ENCODE peak calls at places on chromosome 19, in ten cellular contexts. W, K, N, T, Q, V, S, I, E and M are unnamed samples.

GRCh38 chr19:34926685-34927375 is at the start of gene ZNF30:
- DNase-seq in K (peak), S (peak), I (peak), W (peak), Q (peak), N (peak), T (peak), E (peak), V (peak), M (peak)

GRCh38 chr19:49875801-49876421 is 1.2 kb downstream of the AKT1S1 start:
- DNase-seq in K (peak), W (no peak), S (peak), V (no peak), E (peak), T (peak), I (peak), N (peak), Q (peak), M (peak)

GRCh38 chr19:4310247-4311121 is 6.1 kb downstream of the FSD1 start:
- DNase-seq in K (peak), T (peak), E (no peak), V (no peak), N (no peak), S (no peak), W (no peak), I (no peak), Q (no peak), M (no peak)

GRCh38 chr19:16587031-16588023 is 15.1 kb upstream of the SLC35E1 start:
- DNase-seq in K (no peak), Q (peak), W (no peak), S (no peak), I (peak), V (no peak), T (peak), N (no peak), E (no peak), M (no peak)

GRCh38 chr19:11446652-11447301 is 11.3 kb downstream of the PRKCSH start:
- DNase-seq in N (peak), W (no peak), S (peak), I (peak), E (peak), Q (no peak), V (peak), T (no peak), K (peak), M (no peak)

GRCh38 chr19:48985711-48986110 is 7.4 kb downstream of the GYS1 start:
- DNase-seq in K (no peak), V (no peak), S (no peak), E (no peak), T (no peak), Q (no peak), I (no peak), N (no peak), W (no peak), M (no peak)

GRCh38 chr19:45613926-45614725 is 12.1 kb upstream of the GPR4 start:
- DNase-seq in S (no peak), Q (peak), E (peak), K (no peak), N (no peak), W (peak), V (no peak), I (no peak), T (no peak), M (peak)

GRCh38 chr19:1690570-1691307 is 38.3 kb upstream of the TCF3 start:
- DNase-seq in W (peak), K (no peak), E (peak), T (peak), Q (no peak), S (no peak), I (no peak), V (no peak), N (no peak), M (no peak)

GRCh38 chr19:52307275-52307674 is 10.3 kb downstream of the ZNF480 start:
- DNase-seq in W (no peak), E (peak), N (no peak), T (no peak), K (peak), I (no peak), S (no peak), V (no peak), Q (no peak), M (no peak)

GRCh38 chr19:41646589-41647204 is 19.8 kb upstream of the CEACAM4 start:
- DNase-seq in S (no peak), T (no peak), I (no peak), N (no peak), E (peak), W (peak), V (no peak), K (no peak), Q (no peak), M (no peak)

GRCh38 chr19:48756686-48757085 is 1.4 kb downstream of the FGF21 start:
- DNase-seq in W (no peak), I (no peak), T (no peak), K (no peak), E (no peak), Q (no peak), N (no peak), V (peak), S (no peak), M (no peak)

GRCh38 chr19:30535011-30535410 is 162.8 kb downstream of the ZNF536 start:
- DNase-seq in E (peak), N (no peak), Q (no peak), T (no peak), W (no peak), I (no peak), K (no peak), S (no peak), V (no peak), M (no peak)

GRCh38 chr19:32302778-32303177 is 42.6 kb upstream of the ZNF507 start:
- DNase-seq in W (no peak), N (no peak), K (no peak), V (no peak), I (no peak), T (no peak), E (no peak), S (no peak), Q (no peak), M (no peak)

GRCh38 chr19:49912965-49913685 is 15.9 kb upstream of the ATF5 start:
- DNase-seq in N (no peak), W (no peak), K (no peak), V (no peak), T (no peak), S (no peak), Q (peak), I (no peak), E (no peak), M (no peak)

GRCh38 chr19:1133471-1133929 is 29.7 kb downstream of the GPX4 start:
- DNase-seq in K (no peak), E (peak), N (no peak), W (peak), I (no peak), S (no peak), Q (peak), T (no peak), V (no peak), M (no peak)

GRCh38 chr19:6271721-6272410 is 7.9 kb downstream of the MLLT1 start:
- DNase-seq in N (peak), I (peak), W (no peak), E (no peak), K (no peak), Q (no peak), S (peak), T (no peak), V (peak), M (peak)

GRCh38 chr19:17079710-17080440 is 4.3 kb downstream of the MYO9B start:
- DNase-seq in T (no peak), K (no peak), V (peak), W (peak), Q (no peak), E (peak), S (peak), I (peak), N (no peak), M (peak)

GRCh38 chr19:4654437-4655361 is 15.4 kb downstream of the TNFAIP8L1 start:
- DNase-seq in S (no peak), Q (no peak), V (no peak), K (no peak), E (no peak), W (no peak), N (no peak), T (no peak), I (peak), M (no peak)

GRCh38 chr19:15928321-15928720 is 6.0 kb downstream of the CYP4F11 start:
- DNase-seq in W (no peak), K (no peak), N (no peak), Q (no peak), I (no peak), E (no peak), S (no peak), V (no peak), T (no peak), M (no peak)

GRCh38 chr19:8935460-8935859 is 74.7 kb downstream of the MUC16 start:
- DNase-seq in E (no peak), K (no peak), V (no peak), I (no peak), S (no peak), N (no peak), Q (no peak), T (no peak), W (no peak), M (no peak)

GRCh38 chr19:46412034-46412982 is 1.1 kb downstream of the CCDC8 start:
- DNase-seq in E (no peak), W (no peak), N (no peak), V (no peak), K (no peak), Q (no peak), T (no peak), I (no peak), S (no peak), M (no peak)

GRCh38 chr19:41427647-41428480 is 690 bp upstream of the B3GNT8 start:
- DNase-seq in E (no peak), T (no peak), I (no peak), Q (peak), N (no peak), V (no peak), K (peak), W (no peak), S (peak), M (no peak)

GRCh38 chr19:42323852-42324654 is 1.4 kb upstream of the MEGF8 start:
- DNase-seq in T (no peak), N (no peak), K (no peak), S (no peak), V (no peak), I (no peak), Q (no peak), E (no peak), W (no peak), M (no peak)

GRCh38 chr19:1401138-1401888 is at the start of gene GAMT:
- DNase-seq in T (peak), I (peak), V (peak), Q (peak), W (no peak), S (no peak), N (no peak), E (peak), K (peak), M (no peak)

GRCh38 chr19:42422576-42423461 is 4.4 kb downstream of the LIPE start:
- DNase-seq in Q (peak), I (peak), E (no peak), N (no peak), K (peak), S (peak), T (peak), W (peak), V (peak), M (peak)

GRCh38 chr19:17327654-17328516 is 6.8 kb downstream of the ANO8 start:
- DNase-seq in N (no peak), W (no peak), V (peak), I (no peak), S (no peak), K (peak), T (peak), Q (no peak), E (no peak), M (peak)

GRCh38 chr19:46388311-46389095 is 24.9 kb downstream of the CCDC8 start:
- DNase-seq in K (no peak), T (no peak), Q (no peak), I (no peak), S (no peak), V (no peak), N (no peak), W (no peak), E (no peak), M (no peak)

GRCh38 chr19:37654525-37654832 is 786 bp downstream of the ZFP30 start:
- DNase-seq in T (peak), V (peak), Q (peak), S (no peak), K (no peak), E (no peak), W (no peak), I (no peak), N (no peak), M (peak)

GRCh38 chr19:13099073-13099999 is 3.3 kb downstream of the LYL1 start:
- DNase-seq in W (peak), T (no peak), V (peak), K (no peak), I (no peak), S (no peak), N (no peak), E (no peak), Q (peak), M (no peak)

GRCh38 chr19:2207991-2208860 is 27.9 kb downstream of the PLEKHJ1 start:
- DNase-seq in N (no peak), S (no peak), Q (no peak), T (no peak), I (peak), E (no peak), W (no peak), V (no peak), K (no peak), M (no peak)

GRCh38 chr19:12890787-12891552 is at the start of gene GCDH:
- DNase-seq in Q (peak), V (peak), S (peak), N (peak), K (peak), E (peak), T (peak), W (peak), I (peak), M (peak)